ENCODE peak calls at places on chromosomes 13 and 19, in seven cellular contexts. One of them, this sample, is unnamed.

GRCh38 chr19:53553159-53553558 is 15.2 kb downstream of the ZNF331 start:
- DNase-seq in tibial artery: no peak
- DNase-seq in neuronal stem cell: no peak
- DNase-seq in left lung: no peak
- DNase-seq in lower lobe of right lung: no peak
- DNase-seq in heart right ventricle: no peak
- DNase-seq in A549: no peak
- DNase-seq in this sample: no peak

GRCh38 chr19:12774588-12775555 is at the start of gene HOOK2:
- DNase-seq in tibial artery: peak; percentile 80
- DNase-seq in neuronal stem cell: no peak
- DNase-seq in left lung: peak; percentile 93
- DNase-seq in lower lobe of right lung: peak; percentile 97
- DNase-seq in heart right ventricle: peak; percentile 58
- DNase-seq in A549: no peak
- DNase-seq in this sample: peak; percentile 99

GRCh38 chr19:10688545-10689280 is 12.5 kb upstream of the QTRT1 start:
- DNase-seq in tibial artery: no peak
- DNase-seq in neuronal stem cell: no peak
- DNase-seq in left lung: no peak
- DNase-seq in lower lobe of right lung: no peak
- DNase-seq in heart right ventricle: no peak
- DNase-seq in A549: no peak
- DNase-seq in this sample: no peak

GRCh38 chr19:31092189-31092753 is 257.0 kb downstream of the TSHZ3 start:
- DNase-seq in tibial artery: no peak
- DNase-seq in neuronal stem cell: no peak
- DNase-seq in left lung: no peak
- DNase-seq in lower lobe of right lung: no peak
- DNase-seq in heart right ventricle: peak; percentile 34
- DNase-seq in A549: no peak
- DNase-seq in this sample: no peak

GRCh38 chr19:40508739-40509260 is 42.0 kb downstream of the SPTBN4 start:
- DNase-seq in tibial artery: no peak
- DNase-seq in neuronal stem cell: no peak
- DNase-seq in left lung: no peak
- DNase-seq in lower lobe of right lung: no peak
- DNase-seq in heart right ventricle: no peak
- DNase-seq in A549: no peak
- DNase-seq in this sample: no peak

GRCh38 chr19:20558011-20558410 is 7.6 kb downstream of the ZNF737 start:
- DNase-seq in tibial artery: no peak
- DNase-seq in neuronal stem cell: no peak
- DNase-seq in left lung: no peak
- DNase-seq in lower lobe of right lung: no peak
- DNase-seq in heart right ventricle: peak; percentile 7
- DNase-seq in A549: no peak
- DNase-seq in this sample: peak; percentile 33

GRCh38 chr13:95276119-95276505 is 25.1 kb downstream of the ABCC4 start:
- DNase-seq in tibial artery: no peak
- DNase-seq in neuronal stem cell: no peak
- DNase-seq in left lung: no peak
- DNase-seq in lower lobe of right lung: no peak
- DNase-seq in heart right ventricle: no peak
- DNase-seq in A549: no peak
- DNase-seq in this sample: no peak

GRCh38 chr13:45782327-45783045 is 69.1 kb downstream of the SIAH3 start:
- DNase-seq in tibial artery: no peak
- DNase-seq in neuronal stem cell: no peak
- DNase-seq in left lung: no peak
- DNase-seq in lower lobe of right lung: no peak
- DNase-seq in heart right ventricle: no peak
- DNase-seq in A549: no peak
- DNase-seq in this sample: no peak

GRCh38 chr13:114146629-114147028 is 14.2 kb upstream of the RASA3 start:
- DNase-seq in tibial artery: peak; percentile 50
- DNase-seq in neuronal stem cell: no peak
- DNase-seq in left lung: no peak
- DNase-seq in lower lobe of right lung: no peak
- DNase-seq in heart right ventricle: no peak
- DNase-seq in A549: no peak
- DNase-seq in this sample: no peak

DNA sequence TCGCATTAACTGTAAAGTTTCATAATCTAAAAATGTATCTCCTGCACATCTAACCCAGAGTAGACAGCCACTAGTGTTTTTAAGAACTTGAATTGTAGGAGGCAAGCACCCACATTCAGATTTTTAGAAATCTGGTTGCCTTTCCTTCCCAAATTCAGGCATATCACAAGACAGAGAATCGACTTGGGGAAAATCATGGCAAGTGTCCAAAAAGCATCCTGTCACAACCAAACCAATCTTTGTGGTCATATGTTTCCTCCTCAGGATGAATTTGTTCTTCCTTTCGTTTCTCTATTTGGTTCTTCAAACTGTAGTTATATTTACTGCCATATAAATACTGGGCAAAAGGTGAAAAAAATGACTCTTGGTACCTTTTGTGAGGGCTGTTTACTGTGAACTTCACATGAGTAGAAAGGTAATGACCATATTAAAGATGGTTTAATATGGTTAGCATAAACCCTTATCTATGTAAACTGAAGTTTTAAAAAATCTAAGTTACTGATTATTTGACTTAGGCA is 111.2 kb upstream of the FRY start:
- DNase-seq in tibial artery: no peak
- DNase-seq in neuronal stem cell: no peak
- DNase-seq in left lung: no peak
- DNase-seq in lower lobe of right lung: no peak
- DNase-seq in heart right ventricle: no peak
- DNase-seq in A549: no peak
- DNase-seq in this sample: no peak
- H3K27ac ChIP-seq in tibial artery: peak overlapping the region; percentile 43
- H3K27ac ChIP-seq in neuronal stem cell: no peak overlapping the region
- H3K27ac ChIP-seq in left lung: no peak overlapping the region
- H3K27ac ChIP-seq in lower lobe of right lung: no peak overlapping the region
- H3K27ac ChIP-seq in heart right ventricle: peak overlapping the region; percentile 49
- H3K27ac ChIP-seq in A549: no peak overlapping the region
- H3K27ac ChIP-seq in this sample: no peak overlapping the region

DNA sequence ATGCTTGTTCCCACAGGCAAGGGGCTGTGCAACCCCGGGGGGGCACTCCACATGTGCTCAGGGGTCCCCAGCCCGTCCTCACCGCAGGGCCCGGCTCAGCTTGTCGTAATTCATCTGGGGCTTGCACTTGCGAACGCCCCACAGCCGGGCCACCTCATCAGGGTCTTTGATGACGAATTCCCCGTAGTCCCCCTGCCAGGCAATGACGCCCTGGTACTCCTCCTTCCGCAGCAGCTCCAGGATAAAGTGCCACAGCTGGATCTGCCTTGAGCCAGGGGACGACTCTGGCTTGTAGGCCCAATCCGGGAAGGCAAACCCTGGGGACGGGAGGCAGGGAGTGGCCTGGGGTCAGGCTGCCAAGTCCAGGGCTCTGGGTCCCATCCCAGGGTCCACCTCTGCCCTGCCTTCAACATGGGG is 4.7 kb downstream of the ERF start:
- DNase-seq in tibial artery: peak; percentile 78
- DNase-seq in neuronal stem cell: no peak
- DNase-seq in left lung: no peak
- DNase-seq in lower lobe of right lung: no peak
- DNase-seq in heart right ventricle: peak; percentile 27
- DNase-seq in A549: no peak
- DNase-seq in this sample: no peak
- H3K4me1 ChIP-seq in tibial artery: no peaks in the 10 kb centered on the region
- H3K4me1 ChIP-seq in neuronal stem cell: peaks cover 19% of the 10 kb centered on the region
- H3K4me1 ChIP-seq in left lung: peaks cover 47% of the 10 kb centered on the region
- H3K4me1 ChIP-seq in lower lobe of right lung: peaks cover 55% of the 10 kb centered on the region
- H3K4me1 ChIP-seq in heart right ventricle: peaks cover 69% of the 10 kb centered on the region
- H3K4me1 ChIP-seq in A549: peaks cover 76% of the 10 kb centered on the region
- H3K4me1 ChIP-seq in this sample: no peaks in the 10 kb centered on the region

GRCh38 chr19:9149976-9150375 is 9.8 kb downstream of the ZNF317 start:
- DNase-seq in tibial artery: peak; percentile 21
- DNase-seq in neuronal stem cell: no peak
- DNase-seq in left lung: no peak
- DNase-seq in lower lobe of right lung: no peak
- DNase-seq in heart right ventricle: no peak
- DNase-seq in A549: no peak
- DNase-seq in this sample: no peak

GRCh38 chr19:9150650-9151049 is 10.5 kb downstream of the ZNF317 start:
- DNase-seq in tibial artery: peak; percentile 20
- DNase-seq in neuronal stem cell: no peak
- DNase-seq in left lung: no peak
- DNase-seq in lower lobe of right lung: no peak
- DNase-seq in heart right ventricle: no peak
- DNase-seq in A549: no peak
- DNase-seq in this sample: no peak

GRCh38 chr19:9148687-9149086 is 8.5 kb downstream of the ZNF317 start:
- DNase-seq in tibial artery: no peak
- DNase-seq in neuronal stem cell: no peak
- DNase-seq in left lung: no peak
- DNase-seq in lower lobe of right lung: no peak
- DNase-seq in heart right ventricle: no peak
- DNase-seq in A549: no peak
- DNase-seq in this sample: no peak

GRCh38 chr19:9155591-9155990 is 15.4 kb downstream of the ZNF317 start:
- DNase-seq in tibial artery: no peak
- DNase-seq in neuronal stem cell: no peak
- DNase-seq in left lung: no peak
- DNase-seq in lower lobe of right lung: no peak
- DNase-seq in heart right ventricle: no peak
- DNase-seq in A549: no peak
- DNase-seq in this sample: no peak

GRCh38 chr19:9151367-9151766 is 11.2 kb downstream of the ZNF317 start:
- DNase-seq in tibial artery: peak; percentile 1
- DNase-seq in neuronal stem cell: no peak
- DNase-seq in left lung: no peak
- DNase-seq in lower lobe of right lung: no peak
- DNase-seq in heart right ventricle: no peak
- DNase-seq in A549: no peak
- DNase-seq in this sample: no peak
- H3K9me3 ChIP-seq in tibial artery: peaks cover 7% of the 10 kb centered on the region
- H3K9me3 ChIP-seq in neuronal stem cell: peaks cover 52% of the 10 kb centered on the region
- H3K9me3 ChIP-seq in left lung: no peaks in the 10 kb centered on the region
- H3K9me3 ChIP-seq in lower lobe of right lung: peaks cover 35% of the 10 kb centered on the region
- H3K9me3 ChIP-seq in heart right ventricle: peaks cover 45% of the 10 kb centered on the region
- H3K9me3 ChIP-seq in A549: peaks cover 88% of the 10 kb centered on the region
- H3K9me3 ChIP-seq in this sample: no peaks in the 10 kb centered on the region

DNA sequence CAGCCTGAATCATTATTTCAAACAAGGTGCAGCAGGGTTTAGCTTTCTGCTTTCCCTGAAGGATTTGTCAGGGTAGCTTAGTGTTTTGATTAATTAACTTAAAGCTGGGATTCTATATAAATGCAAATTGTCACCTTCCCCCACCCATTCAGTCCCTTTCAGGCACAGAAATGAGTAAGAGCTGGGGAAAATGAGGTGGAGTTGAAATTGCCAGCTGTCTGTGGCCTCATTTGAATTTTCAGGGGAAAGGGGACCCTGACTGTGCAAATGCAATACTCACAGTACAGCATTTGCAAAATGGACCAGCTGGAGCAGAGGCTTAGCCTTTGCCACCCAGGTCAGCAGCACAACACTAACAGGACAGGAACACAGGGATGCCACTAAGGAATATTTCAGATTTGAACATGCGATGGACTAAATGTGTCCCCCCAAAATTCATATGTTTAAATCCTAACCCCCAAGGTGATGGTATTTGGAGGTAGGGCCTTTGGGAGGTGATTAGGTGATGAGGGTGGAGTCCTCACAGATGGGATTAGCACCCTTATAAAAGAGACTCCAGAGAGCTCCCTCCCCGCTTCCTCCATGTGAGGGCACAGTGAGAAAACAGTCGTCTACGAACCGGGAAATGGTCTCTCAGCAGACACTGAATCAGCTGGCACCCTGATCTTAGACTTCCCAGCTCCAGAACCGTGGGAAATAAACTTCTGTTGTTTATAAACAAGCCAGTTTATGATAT is 59.5 kb upstream of the CYSLTR2 start:
- DNase-seq in tibial artery: no peak
- DNase-seq in neuronal stem cell: no peak
- DNase-seq in left lung: no peak
- DNase-seq in lower lobe of right lung: no peak
- DNase-seq in heart right ventricle: no peak
- DNase-seq in A549: no peak
- DNase-seq in this sample: no peak
- H3K27ac ChIP-seq in tibial artery: no peak overlapping the region
- H3K27ac ChIP-seq in neuronal stem cell: peak overlapping the region; percentile 56
- H3K27ac ChIP-seq in left lung: no peak overlapping the region
- H3K27ac ChIP-seq in lower lobe of right lung: no peak overlapping the region
- H3K27ac ChIP-seq in heart right ventricle: no peak overlapping the region
- H3K27ac ChIP-seq in A549: no peak overlapping the region
- H3K27ac ChIP-seq in this sample: no peak overlapping the region